ENCODE peak calls at places on chromosomes 3 and 15, in nine cellular contexts. One of them, this sample, is unnamed.

GRCh38 chr3:149815728-149816127 is 2.7 kb downstream of the RNF13 start:
- DNase-seq in stimulated activated CD4-positive, alpha-beta T cell treated with anti-CD3 and anti-CD28 coated beads, Interleukin-2, amount 100 ng/mL, for 48 hours: no peak
- DNase-seq in C1 segment of cervical spinal cord: no peak
- DNase-seq in ureter: no peak
- DNase-seq in fibroblast of pulmonary artery: no peak
- DNase-seq in activated naive CD4-positive, alpha-beta T cell treated with anti-CD3 and anti-CD28 coated beads, Interleukin-2, amount 10 ng/mL, durations not matched to agents 7 days and 5 days: no peak
- DNase-seq in pulmonary artery endothelial cell: no peak
- DNase-seq in Right ventricle myocardium superior: no peak
- DNase-seq in CD8-positive, alpha-beta memory T cell: no peak
- DNase-seq in this sample: no peak

GRCh38 chr3:52062499-52062898 is 6.1 kb upstream of the DUSP7 start:
- DNase-seq in stimulated activated CD4-positive, alpha-beta T cell treated with anti-CD3 and anti-CD28 coated beads, Interleukin-2, amount 100 ng/mL, for 48 hours: no peak
- DNase-seq in C1 segment of cervical spinal cord: no peak
- DNase-seq in ureter: no peak
- DNase-seq in fibroblast of pulmonary artery: peak
- DNase-seq in activated naive CD4-positive, alpha-beta T cell treated with anti-CD3 and anti-CD28 coated beads, Interleukin-2, amount 10 ng/mL, durations not matched to agents 7 days and 5 days: no peak
- DNase-seq in pulmonary artery endothelial cell: no peak
- DNase-seq in Right ventricle myocardium superior: peak
- DNase-seq in CD8-positive, alpha-beta memory T cell: no peak
- DNase-seq in this sample: no peak

GRCh38 chr3:9903904-9904303 is 1.3 kb downstream of the IL17RE start:
- DNase-seq in stimulated activated CD4-positive, alpha-beta T cell treated with anti-CD3 and anti-CD28 coated beads, Interleukin-2, amount 100 ng/mL, for 48 hours: no peak
- DNase-seq in C1 segment of cervical spinal cord: no peak
- DNase-seq in ureter: no peak
- DNase-seq in fibroblast of pulmonary artery: no peak
- DNase-seq in activated naive CD4-positive, alpha-beta T cell treated with anti-CD3 and anti-CD28 coated beads, Interleukin-2, amount 10 ng/mL, durations not matched to agents 7 days and 5 days: no peak
- DNase-seq in pulmonary artery endothelial cell: no peak
- DNase-seq in Right ventricle myocardium superior: no peak
- DNase-seq in CD8-positive, alpha-beta memory T cell: no peak
- DNase-seq in this sample: no peak

GRCh38 chr3:150469031-150469930 is 61.2 kb downstream of the TSC22D2 start:
- DNase-seq in stimulated activated CD4-positive, alpha-beta T cell treated with anti-CD3 and anti-CD28 coated beads, Interleukin-2, amount 100 ng/mL, for 48 hours: no peak
- DNase-seq in C1 segment of cervical spinal cord: no peak
- DNase-seq in ureter: peak
- DNase-seq in fibroblast of pulmonary artery: peak
- DNase-seq in activated naive CD4-positive, alpha-beta T cell treated with anti-CD3 and anti-CD28 coated beads, Interleukin-2, amount 10 ng/mL, durations not matched to agents 7 days and 5 days: no peak
- DNase-seq in pulmonary artery endothelial cell: peak
- DNase-seq in Right ventricle myocardium superior: no peak
- DNase-seq in CD8-positive, alpha-beta memory T cell: no peak
- DNase-seq in this sample: no peak

GRCh38 chr3:22297436-22297835 is 546.4 kb upstream of the ZNF385D start:
- DNase-seq in stimulated activated CD4-positive, alpha-beta T cell treated with anti-CD3 and anti-CD28 coated beads, Interleukin-2, amount 100 ng/mL, for 48 hours: no peak
- DNase-seq in C1 segment of cervical spinal cord: no peak
- DNase-seq in ureter: no peak
- DNase-seq in fibroblast of pulmonary artery: no peak
- DNase-seq in activated naive CD4-positive, alpha-beta T cell treated with anti-CD3 and anti-CD28 coated beads, Interleukin-2, amount 10 ng/mL, durations not matched to agents 7 days and 5 days: no peak
- DNase-seq in pulmonary artery endothelial cell: no peak
- DNase-seq in Right ventricle myocardium superior: no peak
- DNase-seq in CD8-positive, alpha-beta memory T cell: no peak
- DNase-seq in this sample: no peak

GRCh38 chr15:44550256-44550655 is 13.3 kb downstream of the EIF3J start:
- DNase-seq in stimulated activated CD4-positive, alpha-beta T cell treated with anti-CD3 and anti-CD28 coated beads, Interleukin-2, amount 100 ng/mL, for 48 hours: no peak
- DNase-seq in C1 segment of cervical spinal cord: no peak
- DNase-seq in ureter: no peak
- DNase-seq in fibroblast of pulmonary artery: peak
- DNase-seq in activated naive CD4-positive, alpha-beta T cell treated with anti-CD3 and anti-CD28 coated beads, Interleukin-2, amount 10 ng/mL, durations not matched to agents 7 days and 5 days: no peak
- DNase-seq in pulmonary artery endothelial cell: no peak
- DNase-seq in Right ventricle myocardium superior: no peak
- DNase-seq in CD8-positive, alpha-beta memory T cell: no peak
- DNase-seq in this sample: no peak

GRCh38 chr3:31550452-31551251 is 17.9 kb downstream of the STT3B start:
- DNase-seq in stimulated activated CD4-positive, alpha-beta T cell treated with anti-CD3 and anti-CD28 coated beads, Interleukin-2, amount 100 ng/mL, for 48 hours: no peak
- DNase-seq in C1 segment of cervical spinal cord: no peak
- DNase-seq in ureter: no peak
- DNase-seq in fibroblast of pulmonary artery: peak
- DNase-seq in activated naive CD4-positive, alpha-beta T cell treated with anti-CD3 and anti-CD28 coated beads, Interleukin-2, amount 10 ng/mL, durations not matched to agents 7 days and 5 days: no peak
- DNase-seq in pulmonary artery endothelial cell: no peak
- DNase-seq in Right ventricle myocardium superior: no peak
- DNase-seq in CD8-positive, alpha-beta memory T cell: peak
- DNase-seq in this sample: peak

GRCh38 chr3:146300756-146301155 is 49.9 kb upstream of the PLSCR4 start:
- DNase-seq in stimulated activated CD4-positive, alpha-beta T cell treated with anti-CD3 and anti-CD28 coated beads, Interleukin-2, amount 100 ng/mL, for 48 hours: no peak
- DNase-seq in C1 segment of cervical spinal cord: peak
- DNase-seq in ureter: no peak
- DNase-seq in fibroblast of pulmonary artery: no peak
- DNase-seq in activated naive CD4-positive, alpha-beta T cell treated with anti-CD3 and anti-CD28 coated beads, Interleukin-2, amount 10 ng/mL, durations not matched to agents 7 days and 5 days: no peak
- DNase-seq in pulmonary artery endothelial cell: no peak
- DNase-seq in Right ventricle myocardium superior: no peak
- DNase-seq in CD8-positive, alpha-beta memory T cell: no peak
- DNase-seq in this sample: no peak

GRCh38 chr3:10480871-10481378 is 24.5 kb downstream of the ATP2B2 start:
- DNase-seq in stimulated activated CD4-positive, alpha-beta T cell treated with anti-CD3 and anti-CD28 coated beads, Interleukin-2, amount 100 ng/mL, for 48 hours: no peak
- DNase-seq in C1 segment of cervical spinal cord: no peak
- DNase-seq in ureter: no peak
- DNase-seq in fibroblast of pulmonary artery: no peak
- DNase-seq in activated naive CD4-positive, alpha-beta T cell treated with anti-CD3 and anti-CD28 coated beads, Interleukin-2, amount 10 ng/mL, durations not matched to agents 7 days and 5 days: no peak
- DNase-seq in pulmonary artery endothelial cell: no peak
- DNase-seq in Right ventricle myocardium superior: no peak
- DNase-seq in CD8-positive, alpha-beta memory T cell: no peak
- DNase-seq in this sample: no peak

GRCh38 chr3:42265059-42265991 is 660 bp downstream of the CCK start:
- DNase-seq in stimulated activated CD4-positive, alpha-beta T cell treated with anti-CD3 and anti-CD28 coated beads, Interleukin-2, amount 100 ng/mL, for 48 hours: no peak
- DNase-seq in C1 segment of cervical spinal cord: no peak
- DNase-seq in ureter: no peak
- DNase-seq in fibroblast of pulmonary artery: no peak
- DNase-seq in activated naive CD4-positive, alpha-beta T cell treated with anti-CD3 and anti-CD28 coated beads, Interleukin-2, amount 10 ng/mL, durations not matched to agents 7 days and 5 days: no peak
- DNase-seq in pulmonary artery endothelial cell: no peak
- DNase-seq in Right ventricle myocardium superior: no peak
- DNase-seq in CD8-positive, alpha-beta memory T cell: no peak
- DNase-seq in this sample: no peak

GRCh38 chr15:58839485-58839884 is 68.4 kb downstream of the MINDY2 start:
- DNase-seq in stimulated activated CD4-positive, alpha-beta T cell treated with anti-CD3 and anti-CD28 coated beads, Interleukin-2, amount 100 ng/mL, for 48 hours: no peak
- DNase-seq in C1 segment of cervical spinal cord: no peak
- DNase-seq in ureter: no peak
- DNase-seq in fibroblast of pulmonary artery: peak
- DNase-seq in activated naive CD4-positive, alpha-beta T cell treated with anti-CD3 and anti-CD28 coated beads, Interleukin-2, amount 10 ng/mL, durations not matched to agents 7 days and 5 days: no peak
- DNase-seq in pulmonary artery endothelial cell: no peak
- DNase-seq in Right ventricle myocardium superior: no peak
- DNase-seq in CD8-positive, alpha-beta memory T cell: no peak
- DNase-seq in this sample: no peak

GRCh38 chr3:36837089-36837488 is 72.7 kb upstream of the DCLK3 start:
- DNase-seq in stimulated activated CD4-positive, alpha-beta T cell treated with anti-CD3 and anti-CD28 coated beads, Interleukin-2, amount 100 ng/mL, for 48 hours: no peak
- DNase-seq in C1 segment of cervical spinal cord: no peak
- DNase-seq in ureter: no peak
- DNase-seq in fibroblast of pulmonary artery: no peak
- DNase-seq in activated naive CD4-positive, alpha-beta T cell treated with anti-CD3 and anti-CD28 coated beads, Interleukin-2, amount 10 ng/mL, durations not matched to agents 7 days and 5 days: no peak
- DNase-seq in pulmonary artery endothelial cell: no peak
- DNase-seq in Right ventricle myocardium superior: no peak
- DNase-seq in CD8-positive, alpha-beta memory T cell: no peak
- DNase-seq in this sample: no peak

GRCh38 chr15:40282144-40282869 is 557 bp downstream of the ANKRD63 start:
- DNase-seq in stimulated activated CD4-positive, alpha-beta T cell treated with anti-CD3 and anti-CD28 coated beads, Interleukin-2, amount 100 ng/mL, for 48 hours: peak
- DNase-seq in C1 segment of cervical spinal cord: no peak
- DNase-seq in ureter: no peak
- DNase-seq in fibroblast of pulmonary artery: no peak
- DNase-seq in activated naive CD4-positive, alpha-beta T cell treated with anti-CD3 and anti-CD28 coated beads, Interleukin-2, amount 10 ng/mL, durations not matched to agents 7 days and 5 days: peak
- DNase-seq in pulmonary artery endothelial cell: no peak
- DNase-seq in Right ventricle myocardium superior: peak
- DNase-seq in CD8-positive, alpha-beta memory T cell: peak
- DNase-seq in this sample: no peak

GRCh38 chr3:195013411-195013810 is 257.5 kb downstream of the XXYLT1 start:
- DNase-seq in stimulated activated CD4-positive, alpha-beta T cell treated with anti-CD3 and anti-CD28 coated beads, Interleukin-2, amount 100 ng/mL, for 48 hours: no peak
- DNase-seq in C1 segment of cervical spinal cord: no peak
- DNase-seq in ureter: no peak
- DNase-seq in fibroblast of pulmonary artery: no peak
- DNase-seq in activated naive CD4-positive, alpha-beta T cell treated with anti-CD3 and anti-CD28 coated beads, Interleukin-2, amount 10 ng/mL, durations not matched to agents 7 days and 5 days: peak
- DNase-seq in pulmonary artery endothelial cell: no peak
- DNase-seq in Right ventricle myocardium superior: no peak
- DNase-seq in CD8-positive, alpha-beta memory T cell: no peak
- DNase-seq in this sample: no peak

GRCh38 chr3:61685755-61686154 is 124.4 kb downstream of the PTPRG start:
- DNase-seq in stimulated activated CD4-positive, alpha-beta T cell treated with anti-CD3 and anti-CD28 coated beads, Interleukin-2, amount 100 ng/mL, for 48 hours: no peak
- DNase-seq in C1 segment of cervical spinal cord: no peak
- DNase-seq in ureter: no peak
- DNase-seq in fibroblast of pulmonary artery: no peak
- DNase-seq in activated naive CD4-positive, alpha-beta T cell treated with anti-CD3 and anti-CD28 coated beads, Interleukin-2, amount 10 ng/mL, durations not matched to agents 7 days and 5 days: no peak
- DNase-seq in pulmonary artery endothelial cell: no peak
- DNase-seq in Right ventricle myocardium superior: no peak
- DNase-seq in CD8-positive, alpha-beta memory T cell: no peak
- DNase-seq in this sample: no peak

GRCh38 chr3:79085166-79085565 is 682.6 kb downstream of the ROBO1 start:
- DNase-seq in stimulated activated CD4-positive, alpha-beta T cell treated with anti-CD3 and anti-CD28 coated beads, Interleukin-2, amount 100 ng/mL, for 48 hours: no peak
- DNase-seq in C1 segment of cervical spinal cord: no peak
- DNase-seq in ureter: no peak
- DNase-seq in fibroblast of pulmonary artery: peak
- DNase-seq in activated naive CD4-positive, alpha-beta T cell treated with anti-CD3 and anti-CD28 coated beads, Interleukin-2, amount 10 ng/mL, durations not matched to agents 7 days and 5 days: no peak
- DNase-seq in pulmonary artery endothelial cell: no peak
- DNase-seq in Right ventricle myocardium superior: no peak
- DNase-seq in CD8-positive, alpha-beta memory T cell: no peak
- DNase-seq in this sample: no peak

GRCh38 chr15:90294601-90295269 is 29.3 kb downstream of the NGRN start:
- DNase-seq in stimulated activated CD4-positive, alpha-beta T cell treated with anti-CD3 and anti-CD28 coated beads, Interleukin-2, amount 100 ng/mL, for 48 hours: no peak
- DNase-seq in C1 segment of cervical spinal cord: no peak
- DNase-seq in ureter: no peak
- DNase-seq in fibroblast of pulmonary artery: no peak
- DNase-seq in activated naive CD4-positive, alpha-beta T cell treated with anti-CD3 and anti-CD28 coated beads, Interleukin-2, amount 10 ng/mL, durations not matched to agents 7 days and 5 days: no peak
- DNase-seq in pulmonary artery endothelial cell: no peak
- DNase-seq in Right ventricle myocardium superior: no peak
- DNase-seq in CD8-positive, alpha-beta memory T cell: no peak
- DNase-seq in this sample: no peak

GRCh38 chr3:133208184-133208583 is 170.0 kb downstream of the TMEM108 start:
- DNase-seq in stimulated activated CD4-positive, alpha-beta T cell treated with anti-CD3 and anti-CD28 coated beads, Interleukin-2, amount 100 ng/mL, for 48 hours: no peak
- DNase-seq in C1 segment of cervical spinal cord: no peak
- DNase-seq in ureter: no peak
- DNase-seq in fibroblast of pulmonary artery: no peak
- DNase-seq in activated naive CD4-positive, alpha-beta T cell treated with anti-CD3 and anti-CD28 coated beads, Interleukin-2, amount 10 ng/mL, durations not matched to agents 7 days and 5 days: no peak
- DNase-seq in pulmonary artery endothelial cell: no peak
- DNase-seq in Right ventricle myocardium superior: no peak
- DNase-seq in CD8-positive, alpha-beta memory T cell: no peak
- DNase-seq in this sample: no peak

GRCh38 chr3:49899815-49900214 is 3.9 kb downstream of the MST1R start:
- DNase-seq in stimulated activated CD4-positive, alpha-beta T cell treated with anti-CD3 and anti-CD28 coated beads, Interleukin-2, amount 100 ng/mL, for 48 hours: no peak
- DNase-seq in C1 segment of cervical spinal cord: no peak
- DNase-seq in ureter: no peak
- DNase-seq in fibroblast of pulmonary artery: peak
- DNase-seq in activated naive CD4-positive, alpha-beta T cell treated with anti-CD3 and anti-CD28 coated beads, Interleukin-2, amount 10 ng/mL, durations not matched to agents 7 days and 5 days: peak
- DNase-seq in pulmonary artery endothelial cell: no peak
- DNase-seq in Right ventricle myocardium superior: no peak
- DNase-seq in CD8-positive, alpha-beta memory T cell: no peak
- DNase-seq in this sample: no peak

GRCh38 chr3:71702131-71703024 is 22.8 kb downstream of the EIF4E3 start:
- DNase-seq in stimulated activated CD4-positive, alpha-beta T cell treated with anti-CD3 and anti-CD28 coated beads, Interleukin-2, amount 100 ng/mL, for 48 hours: no peak
- DNase-seq in C1 segment of cervical spinal cord: no peak
- DNase-seq in ureter: no peak
- DNase-seq in fibroblast of pulmonary artery: no peak
- DNase-seq in activated naive CD4-positive, alpha-beta T cell treated with anti-CD3 and anti-CD28 coated beads, Interleukin-2, amount 10 ng/mL, durations not matched to agents 7 days and 5 days: peak
- DNase-seq in pulmonary artery endothelial cell: peak
- DNase-seq in Right ventricle myocardium superior: no peak
- DNase-seq in CD8-positive, alpha-beta memory T cell: peak
- DNase-seq in this sample: no peak

GRCh38 chr3:5032844-5033243 is 53.6 kb downstream of the BHLHE40 start:
- DNase-seq in stimulated activated CD4-positive, alpha-beta T cell treated with anti-CD3 and anti-CD28 coated beads, Interleukin-2, amount 100 ng/mL, for 48 hours: no peak
- DNase-seq in C1 segment of cervical spinal cord: no peak
- DNase-seq in ureter: no peak
- DNase-seq in fibroblast of pulmonary artery: no peak
- DNase-seq in activated naive CD4-positive, alpha-beta T cell treated with anti-CD3 and anti-CD28 coated beads, Interleukin-2, amount 10 ng/mL, durations not matched to agents 7 days and 5 days: no peak
- DNase-seq in pulmonary artery endothelial cell: no peak
- DNase-seq in Right ventricle myocardium superior: no peak
- DNase-seq in CD8-positive, alpha-beta memory T cell: no peak
- DNase-seq in this sample: no peak

GRCh38 chr15:76776480-76776879 is 128.7 kb downstream of the SCAPER start:
- DNase-seq in stimulated activated CD4-positive, alpha-beta T cell treated with anti-CD3 and anti-CD28 coated beads, Interleukin-2, amount 100 ng/mL, for 48 hours: no peak
- DNase-seq in C1 segment of cervical spinal cord: no peak
- DNase-seq in ureter: no peak
- DNase-seq in fibroblast of pulmonary artery: no peak
- DNase-seq in activated naive CD4-positive, alpha-beta T cell treated with anti-CD3 and anti-CD28 coated beads, Interleukin-2, amount 10 ng/mL, durations not matched to agents 7 days and 5 days: no peak
- DNase-seq in pulmonary artery endothelial cell: no peak
- DNase-seq in Right ventricle myocardium superior: no peak
- DNase-seq in CD8-positive, alpha-beta memory T cell: no peak
- DNase-seq in this sample: no peak

GRCh38 chr3:107861904-107862303 is 228.9 kb downstream of the CD47 start:
- DNase-seq in stimulated activated CD4-positive, alpha-beta T cell treated with anti-CD3 and anti-CD28 coated beads, Interleukin-2, amount 100 ng/mL, for 48 hours: no peak
- DNase-seq in C1 segment of cervical spinal cord: no peak
- DNase-seq in ureter: no peak
- DNase-seq in fibroblast of pulmonary artery: no peak
- DNase-seq in activated naive CD4-positive, alpha-beta T cell treated with anti-CD3 and anti-CD28 coated beads, Interleukin-2, amount 10 ng/mL, durations not matched to agents 7 days and 5 days: no peak
- DNase-seq in pulmonary artery endothelial cell: no peak
- DNase-seq in Right ventricle myocardium superior: no peak
- DNase-seq in CD8-positive, alpha-beta memory T cell: no peak
- DNase-seq in this sample: no peak

GRCh38 chr3:150278843-150279341 is 129.2 kb upstream of the TSC22D2 start:
- DNase-seq in stimulated activated CD4-positive, alpha-beta T cell treated with anti-CD3 and anti-CD28 coated beads, Interleukin-2, amount 100 ng/mL, for 48 hours: no peak
- DNase-seq in C1 segment of cervical spinal cord: no peak
- DNase-seq in ureter: no peak
- DNase-seq in fibroblast of pulmonary artery: no peak
- DNase-seq in activated naive CD4-positive, alpha-beta T cell treated with anti-CD3 and anti-CD28 coated beads, Interleukin-2, amount 10 ng/mL, durations not matched to agents 7 days and 5 days: no peak
- DNase-seq in pulmonary artery endothelial cell: no peak
- DNase-seq in Right ventricle myocardium superior: no peak
- DNase-seq in CD8-positive, alpha-beta memory T cell: no peak
- DNase-seq in this sample: no peak

GRCh38 chr3:46930945-46931403 is 45.6 kb downstream of the CCDC12 start:
- DNase-seq in stimulated activated CD4-positive, alpha-beta T cell treated with anti-CD3 and anti-CD28 coated beads, Interleukin-2, amount 100 ng/mL, for 48 hours: no peak
- DNase-seq in C1 segment of cervical spinal cord: no peak
- DNase-seq in ureter: no peak
- DNase-seq in fibroblast of pulmonary artery: no peak
- DNase-seq in activated naive CD4-positive, alpha-beta T cell treated with anti-CD3 and anti-CD28 coated beads, Interleukin-2, amount 10 ng/mL, durations not matched to agents 7 days and 5 days: no peak
- DNase-seq in pulmonary artery endothelial cell: no peak
- DNase-seq in Right ventricle myocardium superior: no peak
- DNase-seq in CD8-positive, alpha-beta memory T cell: no peak
- DNase-seq in this sample: peak

GRCh38 chr3:83523470-83524073 is 1435.2 kb upstream of the CADM2 start:
- DNase-seq in stimulated activated CD4-positive, alpha-beta T cell treated with anti-CD3 and anti-CD28 coated beads, Interleukin-2, amount 100 ng/mL, for 48 hours: no peak
- DNase-seq in C1 segment of cervical spinal cord: no peak
- DNase-seq in ureter: no peak
- DNase-seq in fibroblast of pulmonary artery: peak
- DNase-seq in activated naive CD4-positive, alpha-beta T cell treated with anti-CD3 and anti-CD28 coated beads, Interleukin-2, amount 10 ng/mL, durations not matched to agents 7 days and 5 days: no peak
- DNase-seq in pulmonary artery endothelial cell: peak
- DNase-seq in Right ventricle myocardium superior: no peak
- DNase-seq in CD8-positive, alpha-beta memory T cell: no peak
- DNase-seq in this sample: peak

GRCh38 chr3:195237981-195238625 is 32.9 kb downstream of the XXYLT1 start:
- DNase-seq in stimulated activated CD4-positive, alpha-beta T cell treated with anti-CD3 and anti-CD28 coated beads, Interleukin-2, amount 100 ng/mL, for 48 hours: no peak
- DNase-seq in C1 segment of cervical spinal cord: no peak
- DNase-seq in ureter: no peak
- DNase-seq in fibroblast of pulmonary artery: no peak
- DNase-seq in activated naive CD4-positive, alpha-beta T cell treated with anti-CD3 and anti-CD28 coated beads, Interleukin-2, amount 10 ng/mL, durations not matched to agents 7 days and 5 days: peak
- DNase-seq in pulmonary artery endothelial cell: no peak
- DNase-seq in Right ventricle myocardium superior: peak
- DNase-seq in CD8-positive, alpha-beta memory T cell: no peak
- DNase-seq in this sample: no peak

GRCh38 chr3:62154457-62155148 is 218.7 kb downstream of the FEZF2 start:
- DNase-seq in stimulated activated CD4-positive, alpha-beta T cell treated with anti-CD3 and anti-CD28 coated beads, Interleukin-2, amount 100 ng/mL, for 48 hours: no peak
- DNase-seq in C1 segment of cervical spinal cord: no peak
- DNase-seq in ureter: no peak
- DNase-seq in fibroblast of pulmonary artery: no peak
- DNase-seq in activated naive CD4-positive, alpha-beta T cell treated with anti-CD3 and anti-CD28 coated beads, Interleukin-2, amount 10 ng/mL, durations not matched to agents 7 days and 5 days: no peak
- DNase-seq in pulmonary artery endothelial cell: no peak
- DNase-seq in Right ventricle myocardium superior: peak
- DNase-seq in CD8-positive, alpha-beta memory T cell: no peak
- DNase-seq in this sample: no peak